ENCODE peak calls at places on chromosomes 1 and 21, in four cellular contexts. R is AG10803, K is psoas muscle, A is mammary epithelial cell. B is an unnamed sample.

GRCh38 chr1:114033219-114033706 is 54.0 kb downstream of the OLFML3 start:
- DNase-seq in R (no peak), K (no peak), A (no peak), B (no peak)

GRCh38 chr1:117794073-117794472 is 135.3 kb downstream of the GDAP2 start:
- DNase-seq in A (no peak), K (no peak), R (peak; percentile 72), B (peak; percentile 25)

GRCh38 chr1:83763281-83764095 is 235.4 kb downstream of the TTLL7 start:
- DNase-seq in K (no peak), A (no peak), R (no peak), B (no peak)

GRCh38 chr1:172342584-172343245 is 77.8 kb upstream of the C1orf105 start:
- DNase-seq in A (peak; percentile 13), R (no peak), K (no peak), B (no peak)

GRCh38 chr1:10733967-10734366 is 62.5 kb downstream of the CASZ1 start:
- DNase-seq in K (no peak), A (peak; percentile 40), R (no peak), B (no peak)

GRCh38 chr1:17260738-17261137 is 11.8 kb downstream of the PADI3 start:
- DNase-seq in R (no peak), K (no peak), A (no peak), B (no peak)

GRCh38 chr1:228340686-228341449 is 65.8 kb downstream of the TRIM11 start:
- DNase-seq in R (no peak), A (no peak), K (peak; percentile 15), B (no peak)

GRCh38 chr1:18132022-18132706 is 24.6 kb downstream of the IGSF21 start:
- DNase-seq in A (no peak), K (no peak), R (no peak), B (no peak)

GRCh38 chr1:216183427-216183826 is 239.8 kb downstream of the USH2A start:
- DNase-seq in R (peak; percentile 17), A (no peak), K (no peak), B (no peak)

GRCh38 chr1:6911229-6911941 is 126.1 kb downstream of the CAMTA1 start:
- DNase-seq in A (no peak), R (no peak), K (no peak), B (no peak)

GRCh38 chr1:25427696-25428095 is 3.0 kb upstream of the MACO1 start:
- DNase-seq in K (no peak), A (no peak), R (no peak), B (no peak)

GRCh38 chr1:115257596-115257995 is 80.5 kb downstream of the NGF start:
- DNase-seq in A (no peak), K (no peak), R (no peak), B (no peak)

GRCh38 chr1:101605878-101606277 is 369.1 kb downstream of the S1PR1 start:
- DNase-seq in K (no peak), A (no peak), R (no peak), B (no peak)

GRCh38 chr1:219147571-219148019 is 26.1 kb upstream of the LYPLAL1 start:
- DNase-seq in K (no peak), R (no peak), A (no peak), B (no peak)

GRCh38 chr1:33848205-33848604 is 15.7 kb upstream of the HMGB4 start:
- DNase-seq in A (no peak), R (no peak), K (no peak), B (no peak)

GRCh38 chr21:38992737-38993136 is 187.0 kb downstream of the ETS2 start:
- DNase-seq in A (no peak), K (no peak), R (no peak), B (no peak)

GRCh38 chr1:205976708-205977107 is 26.5 kb downstream of the RAB7B start:
- DNase-seq in K (peak; percentile 33), A (no peak), R (peak; percentile 67), B (peak; percentile 32)

GRCh38 chr1:55363261-55363660 is 148.1 kb upstream of the USP24 start:
- DNase-seq in A (no peak), R (peak; percentile 61), K (no peak), B (peak; percentile 57)

GRCh38 chr1:225847610-225848009 is 34.6 kb downstream of the TMEM63A start:
- DNase-seq in A (no peak), K (no peak), R (no peak), B (no peak)

GRCh38 chr1:26696645-26697440 is 1.0 kb downstream of the ARID1A start:
- DNase-seq in A (no peak), K (peak; percentile 43), R (no peak), B (no peak)

GRCh38 chr1:192807968-192808587 is 761 bp upstream of the RGS2 start:
- DNase-seq in A (peak; percentile 39), K (no peak), R (peak; percentile 20), B (peak; percentile 67)

GRCh38 chr1:153546796-153547559 is 1.4 kb upstream of the S100A4 start:
- DNase-seq in K (no peak), A (peak; percentile 11), R (peak; percentile 64), B (peak; percentile 32)

GRCh38 chr1:228152918-228153258 is 3.2 kb downstream of the GJC2 start:
- DNase-seq in R (no peak), K (no peak), A (no peak), B (no peak)

GRCh38 chr21:46340998-46341397 is 17.0 kb downstream of the PCNT start:
- DNase-seq in A (no peak), R (no peak), K (no peak), B (no peak)
- H3K4me3 ChIP-seq in A (no peak overlapping the region), R (no peak overlapping the region), K (no peak overlapping the region), B (no peak overlapping the region)

DNA sequence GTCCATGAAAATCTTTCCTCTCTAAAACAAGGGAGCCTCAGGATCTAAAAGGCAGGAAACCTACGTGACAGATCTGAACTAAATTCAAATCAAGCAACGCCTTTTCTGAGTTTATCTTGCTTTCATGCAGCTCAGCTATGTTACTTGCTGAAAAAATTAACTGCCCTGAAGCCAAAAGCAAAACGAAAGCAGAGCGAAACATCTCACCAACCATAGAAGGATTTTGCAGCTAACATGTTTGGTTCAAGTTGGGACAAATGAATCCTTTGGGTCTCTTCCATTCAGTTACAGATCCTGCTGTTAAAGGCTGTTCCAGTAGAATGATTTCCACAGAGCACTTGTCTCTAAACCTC is 488 bp downstream of the SLC2A5 start:
- DNase-seq in A (no peak), K (no peak), R (no peak), B (no peak)
- H3K4me3 ChIP-seq in A (no peak overlapping the region), K (peak overlapping the region; percentile 37), R (no peak overlapping the region), B (no peak overlapping the region)

GRCh38 chr21:35084869-35085268 is 35.8 kb upstream of the RUNX1 start:
- DNase-seq in A (peak; percentile 76), R (peak; percentile 91), K (no peak), B (peak; percentile 75)
- H3K4me3 ChIP-seq in A (no peak overlapping the region), R (no peak overlapping the region), K (no peak overlapping the region), B (no peak overlapping the region)

GRCh38 chr21:34129039-34129891 is 55.9 kb downstream of the MRPS6 start:
- DNase-seq in K (peak; percentile 55), R (peak; percentile 81), A (peak; percentile 41), B (peak; percentile 94)
- H3K4me3 ChIP-seq in K (peak overlapping the region; percentile 50), R (peak overlapping the region; percentile 0), A (no peak overlapping the region), B (peak overlapping the region; percentile 26)

GRCh38 chr1:63328140-63328521 is 5.8 kb downstream of the FOXD3 start:
- DNase-seq in A (no peak), R (no peak), K (no peak), B (no peak)

GRCh38 chr1:63327417-63328139 is 5.2 kb downstream of the FOXD3 start:
- DNase-seq in R (peak; percentile 35), K (peak; percentile 50), A (peak; percentile 32), B (peak; percentile 57)

GRCh38 chr1:63330331-63330916 is 8.1 kb downstream of the FOXD3 start:
- DNase-seq in R (no peak), K (no peak), A (no peak), B (no peak)

GRCh38 chr1:63326473-63327380 is 4.4 kb downstream of the FOXD3 start:
- DNase-seq in A (no peak), K (no peak), R (no peak), B (no peak)

DNA sequence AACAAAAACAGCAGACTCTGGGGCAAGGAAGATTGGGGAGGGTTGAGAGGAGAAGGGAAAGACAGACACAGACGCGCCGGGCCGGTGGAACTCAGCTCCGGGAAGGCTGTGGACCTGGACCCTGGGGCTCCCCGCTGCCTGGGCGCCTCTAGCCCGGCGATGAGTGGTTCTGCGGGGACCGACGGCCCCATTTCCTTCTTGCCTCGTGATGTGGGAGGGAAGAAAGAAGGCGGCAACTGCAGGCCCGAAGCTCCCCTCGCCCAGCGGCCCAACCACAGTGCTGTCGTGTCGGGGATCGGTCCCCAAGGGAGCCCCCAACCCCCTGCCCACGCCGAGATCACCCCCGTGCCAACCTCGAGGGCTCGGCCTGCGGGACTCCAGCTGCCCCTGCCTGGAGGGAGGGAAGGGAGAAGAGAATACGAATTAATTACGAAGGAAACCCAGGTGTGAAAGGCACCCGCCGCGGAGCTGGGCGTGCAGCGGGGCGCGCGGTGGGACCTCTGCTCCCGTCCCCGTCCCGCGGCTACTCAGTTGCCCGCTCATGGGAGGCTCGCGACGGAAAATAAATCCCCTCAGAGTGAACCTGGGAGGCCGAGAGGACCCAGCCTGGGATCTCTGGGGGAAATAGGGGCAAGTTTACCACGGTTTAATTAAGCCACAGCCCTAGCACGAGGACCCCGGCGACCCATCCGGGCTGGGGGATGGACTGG is 7.4 kb downstream of the FOXD3 start:
- DNase-seq in A (no peak), R (no peak), K (no peak), B (no peak)
- H3K4me3 ChIP-seq in A (no peak overlapping the region), R (no peak overlapping the region), K (peak overlapping the region; percentile 2), B (no peak overlapping the region)

GRCh38 chr1:28508435-28508754 is 2.6 kb downstream of the RCC1 start:
- DNase-seq in R (no peak), K (no peak), A (no peak), B (no peak)

GRCh38 chr1:28510350-28511223 is 4.7 kb downstream of the RCC1 start:
- DNase-seq in A (peak; percentile 57), R (peak; percentile 51), K (no peak), B (no peak)

GRCh38 chr1:28509705-28510349 is 4.0 kb downstream of the RCC1 start:
- DNase-seq in K (no peak), R (no peak), A (peak; percentile 44), B (no peak)

GRCh38 chr1:28507646-28508434 is 2.0 kb downstream of the RCC1 start:
- DNase-seq in A (no peak), R (no peak), K (no peak), B (no peak)

DNA sequence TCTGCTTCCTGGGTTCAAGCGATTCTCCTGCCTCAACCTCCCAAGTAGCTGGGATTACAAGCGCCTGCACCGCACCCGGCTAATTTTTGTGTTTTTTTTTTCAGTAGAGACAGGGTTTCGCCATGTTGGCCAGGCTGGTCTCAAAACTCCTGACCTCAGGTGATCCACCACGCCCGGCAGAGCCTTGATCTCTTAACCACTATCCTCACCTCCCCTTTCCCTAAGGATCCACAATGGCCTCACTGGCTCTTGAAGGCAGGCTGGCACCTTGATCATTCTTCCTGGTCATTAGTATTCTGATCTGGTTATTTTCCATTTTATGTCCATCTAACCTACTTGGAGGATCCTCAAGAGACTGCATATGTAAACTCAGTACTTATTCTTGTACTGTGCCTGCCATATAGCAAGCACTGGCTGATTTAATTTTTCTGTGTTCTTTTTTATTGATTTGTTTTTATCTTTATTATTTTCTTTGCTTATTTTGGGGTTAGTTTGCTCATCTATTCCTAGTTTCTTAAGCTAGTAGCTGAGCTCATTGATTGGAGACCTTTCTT is 6.3 kb downstream of the RCC1 start:
- DNase-seq in K (no peak), R (no peak), A (no peak), B (no peak)
- H3K4me3 ChIP-seq in K (no peak overlapping the region), R (no peak overlapping the region), A (no peak overlapping the region), B (no peak overlapping the region)

B was measured in fibroblast of villous mesenchyme.